ENCODE peak calls at places on chromosomes 5 and 9, in six cellular contexts. W, X, M, U, J and G are unnamed samples.

GRCh38 chr9:91533382-91533781 is 109.8 kb upstream of the NFIL3 start:
- DNase-seq in J (no peak), W (no peak), U (no peak), M (no peak), X (no peak), G (no peak)

GRCh38 chr5:27316283-27316675 is 277.9 kb upstream of the CDH9 start:
- DNase-seq in J (no peak), X (no peak), U (peak; percentile 72), W (no peak), M (peak; percentile 86), G (no peak)

GRCh38 chr9:130084337-130084736 is 30.6 kb downstream of the GPR107 start:
- DNase-seq in M (no peak), X (no peak), W (no peak), J (no peak), U (no peak), G (no peak)

GRCh38 chr9:134841180-134841904 is 39.3 kb upstream of the FCN2 start:
- DNase-seq in X (no peak), W (no peak), J (no peak), M (no peak), U (no peak), G (no peak)

GRCh38 chr9:117938086-117938485 is 233.9 kb downstream of the TLR4 start:
- DNase-seq in W (no peak), X (no peak), M (no peak), J (no peak), U (no peak), G (no peak)

GRCh38 chr5:172768573-172769323 is 2.2 kb downstream of the DUSP1 start:
- DNase-seq in M (peak; percentile 72), X (no peak), J (no peak), W (peak; percentile 55), U (peak; percentile 73), G (no peak)

GRCh38 chr5:126031989-126032716 is 391.1 kb upstream of the GRAMD2B start:
- DNase-seq in M (peak; percentile 35), W (no peak), X (no peak), U (no peak), J (no peak), G (no peak)

GRCh38 chr9:119283118-119283794 is 86.0 kb downstream of the BRINP1 start:
- DNase-seq in U (no peak), X (peak; percentile 87), J (peak; percentile 59), M (no peak), W (no peak), G (no peak)

GRCh38 chr9:128113526-128114325 is 13.8 kb downstream of the PTGES2 start:
- DNase-seq in M (no peak), U (no peak), X (peak; percentile 24), W (no peak), J (no peak), G (no peak)
- H3K14ac ChIP-seq in M (no peak overlapping the region), U (no peak overlapping the region), X (no peak overlapping the region), W (no peak overlapping the region), J (no peak overlapping the region), G (no peak overlapping the region)

GRCh38 chr5:6448622-6449464 is at the start of gene UBE2QL1:
- DNase-seq in X (peak; percentile 45), M (no peak), W (no peak), J (no peak), U (peak; percentile 1), G (no peak)
- H3K27me3 ChIP-seq in X (peaks cover 37% of the 10 kb centered on the region), M (peaks cover 30% of the 10 kb centered on the region), W (peaks cover 20% of the 10 kb centered on the region), J (peaks cover 55% of the 10 kb centered on the region), U (peaks cover 63% of the 10 kb centered on the region), G (peaks cover 3% of the 10 kb centered on the region)

DNA sequence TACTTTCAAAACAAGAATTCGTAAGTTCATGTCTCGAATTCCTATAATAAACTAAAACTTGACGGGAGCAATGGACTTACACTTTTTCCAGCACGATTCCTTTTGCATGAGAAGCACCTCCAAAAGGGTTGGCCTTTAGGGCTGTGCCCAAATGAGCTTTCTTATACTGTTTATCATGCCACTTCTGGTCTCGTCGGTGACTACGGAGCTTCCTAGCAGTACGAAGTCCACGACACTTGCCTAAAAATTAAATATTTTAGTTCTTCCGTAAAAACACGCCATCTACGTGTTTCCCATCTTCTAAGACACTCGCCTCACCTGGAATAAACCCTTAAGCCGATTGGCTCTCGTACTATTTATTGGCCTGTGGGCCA is 554 bp downstream of the RPS23 start:
- DNase-seq in J (no peak), U (no peak), X (no peak), W (no peak), M (no peak), G (no peak)
- H3K4ac ChIP-seq in J (peak overlapping the region; percentile 63), U (no peak overlapping the region), X (peak overlapping the region; percentile 30), W (peak overlapping the region; percentile 86), M (peak overlapping the region; percentile 94), G (peak overlapping the region; percentile 81)

GRCh38 chr9:82673201-82673600 is 389.7 kb downstream of the RASEF start:
- DNase-seq in W (no peak), J (no peak), M (no peak), U (no peak), X (no peak), G (no peak)

GRCh38 chr9:82668724-82669324 is 394.1 kb downstream of the RASEF start:
- DNase-seq in W (no peak), J (no peak), M (no peak), X (no peak), U (no peak), G (no peak)

GRCh38 chr9:82670000-82670399 is 392.9 kb downstream of the RASEF start:
- DNase-seq in X (no peak), M (no peak), J (no peak), U (no peak), W (no peak), G (no peak)

GRCh38 chr9:82673904-82674303 is 389.0 kb downstream of the RASEF start:
- DNase-seq in U (no peak), W (no peak), X (no peak), M (no peak), J (no peak), G (no peak)

GRCh38 chr9:82670726-82671125 is 392.2 kb downstream of the RASEF start:
- DNase-seq in W (no peak), J (no peak), U (no peak), M (no peak), X (no peak), G (no peak)
- H3K14ac ChIP-seq in W (no peak overlapping the region), J (no peak overlapping the region), U (no peak overlapping the region), M (no peak overlapping the region), X (no peak overlapping the region), G (no peak overlapping the region)

DNA sequence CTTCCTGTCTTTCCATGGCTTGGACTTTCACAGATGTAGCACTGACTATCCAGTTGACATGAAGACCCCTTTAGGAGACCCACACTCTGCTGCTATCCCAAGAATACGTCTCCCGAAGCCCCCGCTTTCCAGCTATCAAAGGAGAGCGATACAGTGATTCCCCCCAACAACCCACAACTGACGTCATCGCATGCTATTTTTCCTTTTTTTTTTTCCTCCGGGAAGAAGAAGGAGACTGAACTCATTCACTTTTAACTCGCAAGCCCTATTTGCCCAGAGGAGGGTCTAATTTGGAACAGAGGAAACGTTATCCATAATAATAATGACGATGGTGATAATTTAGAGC is 2.1 kb downstream of the PAPPA start:
- DNase-seq in W (no peak), J (no peak), U (no peak), X (no peak), M (peak; percentile 75), G (no peak)
- H3K27me3 ChIP-seq in W (peaks cover 18% of the 10 kb centered on the region), J (peaks cover 24% of the 10 kb centered on the region), U (no peaks in the 10 kb centered on the region), X (peaks cover 16% of the 10 kb centered on the region), M (no peaks in the 10 kb centered on the region), G (peaks cover 10% of the 10 kb centered on the region)